ENCODE peak calls at places on chromosome 12, in six cellular contexts. U, J, N, R, S and E are unnamed samples.

GRCh38 chr12:80299976-80300375 is 144.1 kb upstream of the PTPRQ start:
- DNase-seq in U (no peak), J (no peak), N (no peak), R (no peak), S (no peak), E (no peak)

GRCh38 chr12:46387697-46388096 is 15.1 kb upstream of the SLC38A2 start:
- DNase-seq in U (no peak), J (no peak), N (no peak), R (no peak), S (no peak), E (no peak)

GRCh38 chr12:80580254-80580653 is 127.2 kb upstream of the MYF6 start:
- DNase-seq in U (no peak), J (no peak), N (no peak), R (peak), S (no peak), E (peak)

GRCh38 chr12:66596189-66596588 is 82.7 kb downstream of the GRIP1 start:
- DNase-seq in U (no peak), J (no peak), N (no peak), R (peak), S (no peak), E (peak)

GRCh38 chr12:107318804-107319535 is 225.6 kb upstream of the CRY1 start:
- DNase-seq in U (no peak), J (no peak), N (peak), R (peak), S (peak), E (no peak)

GRCh38 chr12:9687228-9687627 is 17.7 kb downstream of the CLEC2D start:
- DNase-seq in U (no peak), J (no peak), N (no peak), R (no peak), S (no peak), E (no peak)

GRCh38 chr12:128852026-128852725 is 1.1 kb upstream of the GLT1D1 start:
- DNase-seq in U (no peak), J (no peak), N (no peak), R (no peak), S (no peak), E (no peak)

GRCh38 chr12:33547084-33547483 is 107.5 kb upstream of the SYT10 start:
- DNase-seq in U (no peak), J (no peak), N (no peak), R (no peak), S (no peak), E (no peak)

GRCh38 chr12:112973712-112974305 is 4.5 kb upstream of the OAS2 start:
- DNase-seq in U (no peak), J (no peak), N (no peak), R (no peak), S (no peak), E (no peak)

GRCh38 chr12:32702470-32702869 is 23.4 kb downstream of the DNM1L start:
- DNase-seq in U (no peak), J (no peak), N (no peak), R (no peak), S (no peak), E (no peak)

GRCh38 chr12:3046441-3047200 is 30.6 kb upstream of the TSPAN9 start:
- DNase-seq in U (no peak), J (no peak), N (no peak), R (peak), S (no peak), E (no peak)

GRCh38 chr12:64007853-64008252 is 163.4 kb downstream of the SRGAP1 start:
- DNase-seq in U (no peak), J (no peak), N (no peak), R (no peak), S (no peak), E (no peak)

GRCh38 chr12:56413392-56413791 is 35.8 kb downstream of the TIMELESS start:
- DNase-seq in U (no peak), J (no peak), N (no peak), R (no peak), S (no peak), E (no peak)

GRCh38 chr12:99087278-99087677 is 442.2 kb downstream of the APAF1 start:
- DNase-seq in U (no peak), J (no peak), N (no peak), R (peak), S (no peak), E (no peak)

GRCh38 chr12:112937741-112938719 is at the start of gene OAS3:
- DNase-seq in U (no peak), J (no peak), N (peak), R (peak), S (peak), E (peak)

GRCh38 chr12:131865196-131865875 is 29.1 kb upstream of the ULK1 start:
- DNase-seq in U (no peak), J (no peak), N (no peak), R (no peak), S (no peak), E (no peak)

GRCh38 chr12:46459111-46459510 is 86.5 kb upstream of the SLC38A2 start:
- DNase-seq in U (no peak), J (no peak), N (peak), R (peak), S (peak), E (peak)

GRCh38 chr12:12975322-12976077 is 23.5 kb upstream of the GPRC5D start:
- DNase-seq in U (no peak), J (no peak), N (no peak), R (peak), S (no peak), E (peak)

GRCh38 chr12:73124480-73124879 is 852.3 kb downstream of the TRHDE start:
- DNase-seq in U (no peak), J (no peak), N (no peak), R (no peak), S (no peak), E (no peak)

GRCh38 chr12:42758806-42759205 is 169.3 kb upstream of the PRICKLE1 start:
- DNase-seq in U (no peak), J (no peak), N (no peak), R (no peak), S (no peak), E (no peak)